ENCODE peak calls at places on chromosomes 4 and X, in five cellular contexts. D, E, K, H and P are unnamed samples. For H3K27me3, the result is how much of the 10 kb centered on the place peaks cover.

GRCh38 chrX:153643431-153644351 is 3.3 kb upstream of the DUSP9 start:
- DNase-seq in D (peak), E (peak), K (no peak), H (no peak), P (peak)

GRCh38 chr4:28973591-28974350 is 1746.4 kb upstream of the PCDH7 start:
- DNase-seq in D (no peak), E (peak), K (no peak), H (no peak), P (no peak)

GRCh38 chr4:114563536-114564315 is 34.9 kb upstream of the UGT8 start:
- DNase-seq in D (no peak), E (peak), K (no peak), H (no peak), P (no peak)

GRCh38 chrX:154409222-154409871 is at the start of gene DNASE1L1:
- DNase-seq in D (peak), E (peak), K (peak), H (peak), P (peak)

GRCh38 chr4:159283697-159284492 is 181.0 kb downstream of the RAPGEF2 start:
- DNase-seq in D (no peak), E (peak), K (no peak), H (peak), P (peak)

GRCh38 chrX:105307762-105308161 is 87.3 kb upstream of the TEX13A start:
- DNase-seq in D (no peak), E (no peak), K (no peak), H (no peak), P (peak)

GRCh38 chrX:53440631-53441517 is 6.7 kb upstream of the HSD17B10 start:
- DNase-seq in D (peak), E (peak), K (no peak), H (no peak), P (peak)

GRCh38 chr4:148214529-148215166 is 227.6 kb downstream of the NR3C2 start:
- DNase-seq in D (no peak), E (no peak), K (no peak), H (no peak), P (peak)

GRCh38 chr4:8439914-8440490 is 521 bp downstream of the ACOX3 start:
- DNase-seq in D (no peak), E (no peak), K (no peak), H (no peak), P (peak)

GRCh38 chrX:49282647-49283011 is 13.0 kb downstream of the PPP1R3F start:
- DNase-seq in D (peak), E (peak), K (no peak), H (no peak), P (no peak)

GRCh38 chr4:166886708-166887107 is 347.6 kb downstream of the SPOCK3 start:
- DNase-seq in D (no peak), E (no peak), K (no peak), H (no peak), P (no peak)

GRCh38 chrX:40041915-40042314 is 55.8 kb downstream of the BCOR start:
- DNase-seq in D (no peak), E (no peak), K (no peak), H (no peak), P (no peak)

GRCh38 chr4:138200236-138200590 is 41.9 kb downstream of the SLC7A11 start:
- DNase-seq in D (no peak), E (no peak), K (no peak), H (no peak), P (no peak)

GRCh38 chrX:39946822-39947221 is 150.9 kb downstream of the BCOR start:
- DNase-seq in D (no peak), E (peak), K (no peak), H (no peak), P (no peak)

GRCh38 chr4:134276476-134276875 is 74.9 kb upstream of the PABPC4L start:
- DNase-seq in D (no peak), E (peak), K (no peak), H (no peak), P (no peak)

GRCh38 chr4:119508281-119508680 is 120.3 kb downstream of the PDE5A start:
- DNase-seq in D (no peak), E (no peak), K (no peak), H (no peak), P (no peak)

GRCh38 chrX:123971963-123972362 is 10.5 kb downstream of the STAG2 start:
- DNase-seq in D (no peak), E (no peak), K (no peak), H (no peak), P (no peak)

GRCh38 chrX:71143508-71143907 is 1.1 kb upstream of the NLGN3 start:
- DNase-seq in D (no peak), E (no peak), K (no peak), H (no peak), P (no peak)

GRCh38 chr4:115042496-115042895 is 70.9 kb downstream of the NDST4 start:
- DNase-seq in D (no peak), E (peak), K (no peak), H (no peak), P (peak)

GRCh38 chr4:87213425-87213824 is 7.0 kb downstream of the KLHL8 start:
- DNase-seq in D (no peak), E (peak), K (no peak), H (no peak), P (no peak)

GRCh38 chr4:52051213-52051614 is at the start of gene SPATA18:
- DNase-seq in D (peak), E (peak), K (no peak), H (no peak), P (no peak)

GRCh38 chrX:154717824-154718223 is 33.1 kb downstream of the GAB3 start:
- DNase-seq in D (no peak), E (peak), K (no peak), H (no peak), P (no peak)

GRCh38 chrX:115949900-115950822 is 220.4 kb upstream of the AGTR2 start:
- DNase-seq in D (peak), E (no peak), K (no peak), H (no peak), P (no peak)

GRCh38 chr4:163251204-163251603 is 81.2 kb downstream of the NPY1R start:
- DNase-seq in D (peak), E (no peak), K (no peak), H (no peak), P (no peak)

GRCh38 chr4:74794341-74794801 is at the start of gene BTC:
- DNase-seq in D (peak), E (peak), K (peak), H (no peak), P (peak)

DNA sequence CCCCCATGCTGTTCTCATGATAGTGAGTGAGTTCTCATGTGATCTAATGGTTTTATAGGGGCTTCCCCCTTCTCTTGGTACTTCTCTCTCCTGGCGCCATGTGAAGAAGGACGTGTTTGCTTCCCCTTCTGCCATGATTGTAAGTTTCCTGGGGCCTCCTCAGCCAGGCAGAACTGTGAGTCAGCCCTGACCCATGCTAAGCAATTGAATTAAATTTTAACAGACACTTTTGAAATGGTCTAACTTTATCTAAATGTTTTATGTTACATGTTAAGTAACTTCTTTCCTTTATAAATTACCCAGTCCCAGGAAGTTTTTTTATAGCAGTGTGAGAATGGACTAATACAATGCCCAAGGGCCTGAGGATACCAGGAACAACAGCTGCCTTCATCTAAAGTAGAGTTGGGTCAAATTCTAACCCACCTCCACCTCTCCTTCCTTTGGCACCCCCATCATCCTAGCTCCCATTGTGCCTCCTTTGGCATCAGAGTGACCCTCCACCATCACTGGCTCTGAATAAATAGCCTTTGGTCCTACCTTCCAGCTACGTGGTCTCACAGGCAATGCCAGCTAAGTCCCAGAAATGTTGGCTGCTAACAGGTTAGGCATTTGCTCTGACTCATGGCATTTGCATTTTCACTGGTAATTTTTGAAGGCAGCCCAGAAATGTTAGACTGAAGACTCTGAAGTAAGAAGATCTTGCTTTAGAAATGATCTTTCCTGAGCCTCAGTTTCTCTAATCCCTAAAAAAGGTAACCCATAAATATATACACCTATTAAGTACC is 182.1 kb downstream of the MOSPD2 start:
- DNase-seq in D (no peak), E (no peak), K (no peak), H (no peak), P (peak)
- H3K27me3 ChIP-seq in D (under half), E (under half), K (under half), H (under half), P (under half)

GRCh38 chr4:6768539-6768905 is 14.0 kb upstream of the KIAA0232 start:
- DNase-seq in D (no peak), E (peak), K (no peak), H (no peak), P (no peak)

GRCh38 chr4:6767725-6768538 is 14.6 kb upstream of the KIAA0232 start:
- DNase-seq in D (no peak), E (no peak), K (no peak), H (no peak), P (no peak)

GRCh38 chr4:6769984-6770420 is 12.5 kb upstream of the KIAA0232 start:
- DNase-seq in D (no peak), E (no peak), K (no peak), H (no peak), P (peak)

GRCh38 chr4:6770581-6771228 is 11.8 kb upstream of the KIAA0232 start:
- DNase-seq in D (no peak), E (no peak), K (no peak), H (no peak), P (no peak)

GRCh38 chr4:6769138-6769983 is 13.2 kb upstream of the KIAA0232 start:
- DNase-seq in D (no peak), E (no peak), K (no peak), H (no peak), P (no peak)
- H2BK12ac ChIP-seq in D (no peak), E (no peak), K (no peak), H (no peak), P (no peak)

GRCh38 chrX:127313638-127314037 is 494.1 kb downstream of the PRR32 start:
- DNase-seq in D (no peak), E (no peak), K (no peak), H (no peak), P (no peak)
- H3K27me3 ChIP-seq in D (under half), E (under half), K (under half), H (under half), P (under half)

DNA sequence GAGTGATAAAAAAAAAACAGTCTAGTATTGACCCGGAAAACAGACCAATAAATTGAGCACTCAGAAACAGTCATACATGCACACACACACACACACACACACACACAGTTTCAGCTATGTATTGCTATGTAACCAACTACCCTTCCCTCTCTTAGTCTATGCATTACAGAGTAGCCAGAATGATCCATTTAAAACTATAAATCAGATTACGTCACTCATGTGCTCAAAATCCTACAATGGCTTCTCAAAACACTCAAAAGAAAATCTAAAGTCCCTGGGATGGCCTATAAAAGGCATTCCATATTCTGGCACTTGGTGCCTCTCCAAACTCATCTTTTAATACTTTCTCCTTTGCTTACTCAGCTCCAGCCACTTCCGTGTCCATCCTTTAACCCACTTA is 46.5 kb upstream of the ZIC3 start:
- DNase-seq in D (no peak), E (no peak), K (no peak), H (no peak), P (no peak)
- H2BK12ac ChIP-seq in D (no peak), E (no peak), K (no peak), H (no peak), P (no peak)

GRCh38 chr4:175540151-175540550 is 271.9 kb downstream of the GPM6A start:
- DNase-seq in D (no peak), E (no peak), K (no peak), H (no peak), P (peak)
- H3K27me3 ChIP-seq in D (under half), E (under half), K (under half), H (under half), P (under half)

GRCh38 chr4:11507920-11508319 is 79.2 kb upstream of the HS3ST1 start:
- DNase-seq in D (no peak), E (no peak), K (no peak), H (no peak), P (no peak)
- H2BK12ac ChIP-seq in D (no peak), E (no peak), K (no peak), H (no peak), P (no peak)

GRCh38 chr4:1052231-1052671 is 40.8 kb downstream of the FGFRL1 start:
- DNase-seq in D (peak), E (no peak), K (no peak), H (no peak), P (no peak)
- H3K27me3 ChIP-seq in D (under half), E (under half), K (half or more), H (under half), P (under half)